ENCODE peak calls at places on chromosomes 5 and 9, in nine cellular contexts. V is frontal cortex; K is HTR-8/SVneo; L is iPS-NIHi11; G is activated effector memory CD4-positive, alpha-beta T cell treated with Interleukin-2 at 50 U/mL for 16 hours; Y is germinal center; H is AG10803; R is GM23248; N is midbrain. U is an unnamed sample.

GRCh38 chr5:168991991-168992390 is 308.9 kb downstream of the SLIT3 start:
- DNase-seq in V (no peak), G (no peak), Y (no peak), H (peak), K (no peak), R (peak), N (no peak), L (no peak), U (peak)

GRCh38 chr9:113985968-113986585 is 92.0 kb downstream of the AMBP start:
- DNase-seq in K (no peak), L (no peak), N (no peak), R (peak), Y (no peak), V (no peak), G (no peak), H (no peak), U (peak)

GRCh38 chr5:114055810-114056476 is 305.9 kb upstream of the KCNN2 start:
- DNase-seq in N (no peak), G (no peak), L (peak), K (no peak), Y (no peak), V (peak), H (no peak), R (no peak), U (no peak)

GRCh38 chr9:120742951-120743416 is 28.7 kb upstream of the MEGF9 start:
- DNase-seq in Y (peak), V (peak), R (peak), K (peak), L (peak), N (no peak), G (no peak), H (peak), U (peak)

GRCh38 chr5:169667896-169668674 is 31.0 kb downstream of the DOCK2 start:
- DNase-seq in N (no peak), L (no peak), R (peak), H (peak), K (peak), G (no peak), V (no peak), Y (no peak), U (no peak)

GRCh38 chr9:10612649-10613398 is at the start of gene PTPRD:
- DNase-seq in H (peak), L (peak), V (peak), Y (peak), N (peak), G (no peak), K (no peak), R (peak), U (peak)

GRCh38 chr5:53069626-53070025 is 39.9 kb downstream of the MOCS2 start:
- DNase-seq in V (no peak), G (peak), H (peak), Y (no peak), R (peak), L (no peak), K (no peak), N (no peak), U (peak)

GRCh38 chr5:139901251-139901575 is 105.6 kb downstream of the PSD2 start:
- DNase-seq in N (no peak), Y (no peak), V (no peak), L (no peak), K (no peak), G (no peak), H (no peak), R (no peak), U (no peak)

GRCh38 chr5:849651-850301 is 1.0 kb downstream of the ZDHHC11 start:
- DNase-seq in G (no peak), R (peak), N (no peak), K (no peak), Y (no peak), H (no peak), V (no peak), L (peak), U (no peak)

GRCh38 chr5:36662291-36662851 is 56.0 kb downstream of the SLC1A3 start:
- DNase-seq in Y (no peak), H (peak), G (no peak), K (no peak), L (no peak), V (no peak), N (peak), R (no peak), U (no peak)

GRCh38 chr5:124922255-124922975 is 176.0 kb upstream of the ZNF608 start:
- DNase-seq in H (no peak), V (no peak), R (no peak), N (peak), K (no peak), Y (no peak), G (no peak), L (no peak), U (no peak)

GRCh38 chr9:20640331-20641187 is 18.3 kb upstream of the MLLT3 start:
- DNase-seq in N (peak), Y (peak), R (peak), G (peak), L (no peak), V (no peak), K (no peak), H (no peak), U (peak)

GRCh38 chr9:137276757-137277328 is 683 bp upstream of the TOR4A start:
- DNase-seq in R (peak), N (no peak), V (peak), L (peak), G (no peak), K (no peak), H (peak), Y (no peak), U (peak)

GRCh38 chr5:35213608-35214007 is 16.7 kb downstream of the PRLR start:
- DNase-seq in L (no peak), N (no peak), R (peak), G (no peak), K (no peak), H (no peak), Y (no peak), V (no peak), U (peak)

GRCh38 chr5:133564921-133565565 is 47.3 kb downstream of the FSTL4 start:
- DNase-seq in L (no peak), G (no peak), H (no peak), Y (no peak), N (no peak), V (no peak), K (no peak), R (no peak), U (no peak)

GRCh38 chr5:111680737-111681413 is 76.1 kb downstream of the NREP start:
- DNase-seq in R (peak), H (peak), G (no peak), N (no peak), K (peak), L (no peak), V (no peak), Y (no peak), U (peak)

GRCh38 chr5:101532430-101532829 is 629.3 kb upstream of the ST8SIA4 start:
- DNase-seq in G (no peak), L (no peak), V (no peak), Y (no peak), R (peak), H (no peak), N (no peak), K (no peak), U (peak)

GRCh38 chr9:81592890-81593271 is 96.5 kb downstream of the TLE1 start:
- DNase-seq in G (no peak), Y (no peak), K (no peak), V (no peak), H (no peak), R (no peak), L (no peak), N (no peak), U (no peak)

GRCh38 chr5:90518666-90519065 is 10.7 kb downstream of the LYSMD3 start:
- DNase-seq in Y (no peak), V (no peak), K (no peak), L (no peak), R (peak), H (peak), N (no peak), G (no peak), U (peak)

GRCh38 chr9:37775216-37775919 is 9.5 kb downstream of the EXOSC3 start:
- DNase-seq in G (no peak), H (no peak), V (no peak), N (no peak), L (no peak), Y (no peak), R (peak), K (no peak), U (peak)

GRCh38 chr9:136131629-136132499 is 13.2 kb upstream of the TMEM250 start:
- DNase-seq in G (no peak), Y (no peak), K (no peak), L (no peak), R (no peak), H (no peak), V (no peak), N (no peak), U (no peak)